ENCODE peak calls at places on chromosomes 13 and 19, in five cellular contexts. One of them, this sample, is unnamed.

GRCh38 chr19:17576758-17577532 is 21.5 kb downstream of the COLGALT1 start:
- DNase-seq in activated naive CD8-positive, alpha-beta T cell treated with anti-CD3 and anti-CD28 coated beads for 36 hours: peak
- DNase-seq in activated T-cell treated with anti-CD3 and anti-CD28 coated beads for 1 hour: no peak
- DNase-seq in GM04504: no peak
- DNase-seq in CD4-positive, alpha-beta T cell: no peak
- DNase-seq in this sample: no peak

GRCh38 chr13:94673841-94674240 is 38.5 kb downstream of the SOX21 start:
- DNase-seq in activated naive CD8-positive, alpha-beta T cell treated with anti-CD3 and anti-CD28 coated beads for 36 hours: no peak
- DNase-seq in activated T-cell treated with anti-CD3 and anti-CD28 coated beads for 1 hour: no peak
- DNase-seq in CD4-positive, alpha-beta T cell: no peak
- DNase-seq in GM04504: no peak
- DNase-seq in this sample: no peak

GRCh38 chr19:37251308-37252229 is 33.6 kb downstream of the ZNF383 start:
- DNase-seq in activated naive CD8-positive, alpha-beta T cell treated with anti-CD3 and anti-CD28 coated beads for 36 hours: peak
- DNase-seq in CD4-positive, alpha-beta T cell: no peak
- DNase-seq in GM04504: peak
- DNase-seq in activated T-cell treated with anti-CD3 and anti-CD28 coated beads for 1 hour: no peak
- DNase-seq in this sample: peak

GRCh38 chr19:33520844-33521479 is 629 bp downstream of the PEPD start:
- DNase-seq in GM04504: no peak
- DNase-seq in activated T-cell treated with anti-CD3 and anti-CD28 coated beads for 1 hour: no peak
- DNase-seq in CD4-positive, alpha-beta T cell: no peak
- DNase-seq in activated naive CD8-positive, alpha-beta T cell treated with anti-CD3 and anti-CD28 coated beads for 36 hours: no peak
- DNase-seq in this sample: no peak

GRCh38 chr13:97892717-97893116 is 60.8 kb upstream of the IPO5 start:
- DNase-seq in GM04504: peak
- DNase-seq in activated naive CD8-positive, alpha-beta T cell treated with anti-CD3 and anti-CD28 coated beads for 36 hours: no peak
- DNase-seq in activated T-cell treated with anti-CD3 and anti-CD28 coated beads for 1 hour: no peak
- DNase-seq in CD4-positive, alpha-beta T cell: no peak
- DNase-seq in this sample: peak

GRCh38 chr13:65090191-65090590 is 2139.9 kb downstream of the PCDH9 start:
- DNase-seq in GM04504: no peak
- DNase-seq in activated T-cell treated with anti-CD3 and anti-CD28 coated beads for 1 hour: no peak
- DNase-seq in activated naive CD8-positive, alpha-beta T cell treated with anti-CD3 and anti-CD28 coated beads for 36 hours: no peak
- DNase-seq in CD4-positive, alpha-beta T cell: no peak
- DNase-seq in this sample: no peak

GRCh38 chr19:44657211-44657921 is 13.7 kb downstream of the PVR start:
- DNase-seq in GM04504: no peak
- DNase-seq in CD4-positive, alpha-beta T cell: peak
- DNase-seq in activated T-cell treated with anti-CD3 and anti-CD28 coated beads for 1 hour: peak
- DNase-seq in activated naive CD8-positive, alpha-beta T cell treated with anti-CD3 and anti-CD28 coated beads for 36 hours: peak
- DNase-seq in this sample: no peak

GRCh38 chr13:33870046-33870668 is 52.2 kb downstream of the RFC3 start:
- DNase-seq in activated naive CD8-positive, alpha-beta T cell treated with anti-CD3 and anti-CD28 coated beads for 36 hours: no peak
- DNase-seq in CD4-positive, alpha-beta T cell: no peak
- DNase-seq in GM04504: no peak
- DNase-seq in activated T-cell treated with anti-CD3 and anti-CD28 coated beads for 1 hour: no peak
- DNase-seq in this sample: no peak

GRCh38 chr13:47233734-47234133 is 336.9 kb upstream of the HTR2A start:
- DNase-seq in GM04504: no peak
- DNase-seq in CD4-positive, alpha-beta T cell: no peak
- DNase-seq in activated naive CD8-positive, alpha-beta T cell treated with anti-CD3 and anti-CD28 coated beads for 36 hours: no peak
- DNase-seq in activated T-cell treated with anti-CD3 and anti-CD28 coated beads for 1 hour: no peak
- DNase-seq in this sample: no peak

GRCh38 chr19:14004619-14005380 is 1.3 kb downstream of the RFX1 start:
- DNase-seq in activated T-cell treated with anti-CD3 and anti-CD28 coated beads for 1 hour: no peak
- DNase-seq in activated naive CD8-positive, alpha-beta T cell treated with anti-CD3 and anti-CD28 coated beads for 36 hours: no peak
- DNase-seq in CD4-positive, alpha-beta T cell: no peak
- DNase-seq in GM04504: no peak
- DNase-seq in this sample: no peak

GRCh38 chr19:558770-559439 is 13.5 kb upstream of the BSG start:
- DNase-seq in activated naive CD8-positive, alpha-beta T cell treated with anti-CD3 and anti-CD28 coated beads for 36 hours: no peak
- DNase-seq in CD4-positive, alpha-beta T cell: no peak
- DNase-seq in activated T-cell treated with anti-CD3 and anti-CD28 coated beads for 1 hour: no peak
- DNase-seq in GM04504: no peak
- DNase-seq in this sample: no peak

GRCh38 chr13:25253702-25254101 is 33.6 kb downstream of the MTMR6 start:
- DNase-seq in CD4-positive, alpha-beta T cell: no peak
- DNase-seq in activated T-cell treated with anti-CD3 and anti-CD28 coated beads for 1 hour: no peak
- DNase-seq in activated naive CD8-positive, alpha-beta T cell treated with anti-CD3 and anti-CD28 coated beads for 36 hours: no peak
- DNase-seq in GM04504: no peak
- DNase-seq in this sample: no peak

GRCh38 chr19:8056533-8056932 is 4.0 kb downstream of the CCL25 start:
- DNase-seq in GM04504: no peak
- DNase-seq in CD4-positive, alpha-beta T cell: no peak
- DNase-seq in activated T-cell treated with anti-CD3 and anti-CD28 coated beads for 1 hour: no peak
- DNase-seq in activated naive CD8-positive, alpha-beta T cell treated with anti-CD3 and anti-CD28 coated beads for 36 hours: no peak
- DNase-seq in this sample: no peak

GRCh38 chr19:2051771-2052704 is 994 bp upstream of the MKNK2 start:
- DNase-seq in activated T-cell treated with anti-CD3 and anti-CD28 coated beads for 1 hour: peak
- DNase-seq in GM04504: no peak
- DNase-seq in activated naive CD8-positive, alpha-beta T cell treated with anti-CD3 and anti-CD28 coated beads for 36 hours: peak
- DNase-seq in CD4-positive, alpha-beta T cell: no peak
- DNase-seq in this sample: no peak

GRCh38 chr19:53094749-53095575 is 8.3 kb downstream of the ZNF160 start:
- DNase-seq in CD4-positive, alpha-beta T cell: no peak
- DNase-seq in activated naive CD8-positive, alpha-beta T cell treated with anti-CD3 and anti-CD28 coated beads for 36 hours: no peak
- DNase-seq in activated T-cell treated with anti-CD3 and anti-CD28 coated beads for 1 hour: no peak
- DNase-seq in GM04504: no peak
- DNase-seq in this sample: no peak

GRCh38 chr19:8148410-8149231 is 771 bp downstream of the FBN3 start:
- DNase-seq in CD4-positive, alpha-beta T cell: no peak
- DNase-seq in activated T-cell treated with anti-CD3 and anti-CD28 coated beads for 1 hour: no peak
- DNase-seq in activated naive CD8-positive, alpha-beta T cell treated with anti-CD3 and anti-CD28 coated beads for 36 hours: no peak
- DNase-seq in GM04504: no peak
- DNase-seq in this sample: no peak

GRCh38 chr13:113445791-113446487 is 7.3 kb downstream of the ADPRHL1 start:
- DNase-seq in activated naive CD8-positive, alpha-beta T cell treated with anti-CD3 and anti-CD28 coated beads for 36 hours: no peak
- DNase-seq in GM04504: no peak
- DNase-seq in CD4-positive, alpha-beta T cell: no peak
- DNase-seq in activated T-cell treated with anti-CD3 and anti-CD28 coated beads for 1 hour: no peak
- DNase-seq in this sample: no peak

GRCh38 chr19:7981661-7982060 is 23.8 kb downstream of the ELAVL1 start:
- DNase-seq in activated T-cell treated with anti-CD3 and anti-CD28 coated beads for 1 hour: no peak
- DNase-seq in activated naive CD8-positive, alpha-beta T cell treated with anti-CD3 and anti-CD28 coated beads for 36 hours: no peak
- DNase-seq in GM04504: no peak
- DNase-seq in CD4-positive, alpha-beta T cell: no peak
- DNase-seq in this sample: no peak

GRCh38 chr19:32651729-32652140 is 23.2 kb downstream of the ANKRD27 start:
- DNase-seq in activated naive CD8-positive, alpha-beta T cell treated with anti-CD3 and anti-CD28 coated beads for 36 hours: no peak
- DNase-seq in CD4-positive, alpha-beta T cell: no peak
- DNase-seq in GM04504: no peak
- DNase-seq in activated T-cell treated with anti-CD3 and anti-CD28 coated beads for 1 hour: no peak
- DNase-seq in this sample: no peak

GRCh38 chr19:29216021-29216420 is 3.1 kb upstream of the UQCRFS1 start:
- DNase-seq in CD4-positive, alpha-beta T cell: no peak
- DNase-seq in activated naive CD8-positive, alpha-beta T cell treated with anti-CD3 and anti-CD28 coated beads for 36 hours: no peak
- DNase-seq in activated T-cell treated with anti-CD3 and anti-CD28 coated beads for 1 hour: no peak
- DNase-seq in GM04504: no peak
- DNase-seq in this sample: no peak

GRCh38 chr19:41871573-41872383 is 5.3 kb upstream of the CD79A start:
- DNase-seq in activated T-cell treated with anti-CD3 and anti-CD28 coated beads for 1 hour: no peak
- DNase-seq in CD4-positive, alpha-beta T cell: peak
- DNase-seq in activated naive CD8-positive, alpha-beta T cell treated with anti-CD3 and anti-CD28 coated beads for 36 hours: peak
- DNase-seq in GM04504: no peak
- DNase-seq in this sample: no peak

GRCh38 chr19:11331502-11331901 is 8.0 kb downstream of the RAB3D start:
- DNase-seq in GM04504: no peak
- DNase-seq in activated naive CD8-positive, alpha-beta T cell treated with anti-CD3 and anti-CD28 coated beads for 36 hours: no peak
- DNase-seq in activated T-cell treated with anti-CD3 and anti-CD28 coated beads for 1 hour: no peak
- DNase-seq in CD4-positive, alpha-beta T cell: no peak
- DNase-seq in this sample: no peak

GRCh38 chr13:66657165-66657895 is 572.8 kb downstream of the PCDH9 start:
- DNase-seq in activated T-cell treated with anti-CD3 and anti-CD28 coated beads for 1 hour: no peak
- DNase-seq in CD4-positive, alpha-beta T cell: no peak
- DNase-seq in activated naive CD8-positive, alpha-beta T cell treated with anti-CD3 and anti-CD28 coated beads for 36 hours: no peak
- DNase-seq in GM04504: peak
- DNase-seq in this sample: peak

GRCh38 chr19:41376241-41376997 is at the start of gene TMEM91:
- DNase-seq in CD4-positive, alpha-beta T cell: peak
- DNase-seq in activated T-cell treated with anti-CD3 and anti-CD28 coated beads for 1 hour: no peak
- DNase-seq in activated naive CD8-positive, alpha-beta T cell treated with anti-CD3 and anti-CD28 coated beads for 36 hours: no peak
- DNase-seq in GM04504: no peak
- DNase-seq in this sample: no peak

GRCh38 chr13:20002766-20003165 is 44.2 kb downstream of the ZMYM2 start:
- DNase-seq in activated T-cell treated with anti-CD3 and anti-CD28 coated beads for 1 hour: no peak
- DNase-seq in activated naive CD8-positive, alpha-beta T cell treated with anti-CD3 and anti-CD28 coated beads for 36 hours: no peak
- DNase-seq in GM04504: no peak
- DNase-seq in CD4-positive, alpha-beta T cell: no peak
- DNase-seq in this sample: no peak

GRCh38 chr19:30180691-30181090 is 191.5 kb upstream of the ZNF536 start:
- DNase-seq in GM04504: no peak
- DNase-seq in activated naive CD8-positive, alpha-beta T cell treated with anti-CD3 and anti-CD28 coated beads for 36 hours: no peak
- DNase-seq in activated T-cell treated with anti-CD3 and anti-CD28 coated beads for 1 hour: no peak
- DNase-seq in CD4-positive, alpha-beta T cell: no peak
- DNase-seq in this sample: no peak

GRCh38 chr13:68026077-68026476 is 795.9 kb upstream of the PCDH9 start:
- DNase-seq in activated naive CD8-positive, alpha-beta T cell treated with anti-CD3 and anti-CD28 coated beads for 36 hours: no peak
- DNase-seq in CD4-positive, alpha-beta T cell: no peak
- DNase-seq in activated T-cell treated with anti-CD3 and anti-CD28 coated beads for 1 hour: no peak
- DNase-seq in GM04504: no peak
- DNase-seq in this sample: no peak